ENCODE peak calls at places on chromosome 14, in nine cellular contexts. One of them, this sample, is unnamed.

GRCh38 chr14:55297611-55298323 is 26.5 kb downstream of the FBXO34 start:
- DNase-seq in IMR-90: no peak
- DNase-seq in lung: peak
- DNase-seq in keratinocyte: peak
- DNase-seq in AG09309: no peak
- DNase-seq in HFF-Myc: no peak
- DNase-seq in AG04449: no peak
- DNase-seq in suprapubic skin: no peak
- DNase-seq in astrocyte: no peak
- DNase-seq in this sample: no peak

GRCh38 chr14:92676448-92677086 is 71.9 kb downstream of the LGMN start:
- DNase-seq in AG04449: no peak
- DNase-seq in AG09309: no peak
- DNase-seq in IMR-90: no peak
- DNase-seq in keratinocyte: no peak
- DNase-seq in HFF-Myc: no peak
- DNase-seq in lung: no peak
- DNase-seq in suprapubic skin: no peak
- DNase-seq in astrocyte: no peak
- DNase-seq in this sample: no peak

GRCh38 chr14:92556255-92556741 is 42.7 kb downstream of the RIN3 start:
- DNase-seq in AG09309: no peak
- DNase-seq in IMR-90: peak
- DNase-seq in suprapubic skin: no peak
- DNase-seq in keratinocyte: no peak
- DNase-seq in astrocyte: no peak
- DNase-seq in AG04449: no peak
- DNase-seq in HFF-Myc: no peak
- DNase-seq in lung: no peak
- DNase-seq in this sample: no peak

GRCh38 chr14:88660056-88660455 is 97.2 kb downstream of the ZC3H14 start:
- DNase-seq in AG04449: no peak
- DNase-seq in IMR-90: peak
- DNase-seq in astrocyte: no peak
- DNase-seq in AG09309: peak
- DNase-seq in HFF-Myc: no peak
- DNase-seq in lung: no peak
- DNase-seq in keratinocyte: no peak
- DNase-seq in suprapubic skin: no peak
- DNase-seq in this sample: no peak

GRCh38 chr14:76313303-76313702 is 62.6 kb upstream of the ESRRB start:
- DNase-seq in astrocyte: no peak
- DNase-seq in AG09309: no peak
- DNase-seq in keratinocyte: no peak
- DNase-seq in lung: no peak
- DNase-seq in suprapubic skin: no peak
- DNase-seq in IMR-90: no peak
- DNase-seq in HFF-Myc: no peak
- DNase-seq in AG04449: no peak
- DNase-seq in this sample: no peak

GRCh38 chr14:37745657-37746056 is 150.2 kb downstream of the TTC6 start:
- DNase-seq in AG09309: no peak
- DNase-seq in lung: no peak
- DNase-seq in suprapubic skin: no peak
- DNase-seq in AG04449: no peak
- DNase-seq in HFF-Myc: no peak
- DNase-seq in keratinocyte: no peak
- DNase-seq in astrocyte: no peak
- DNase-seq in IMR-90: no peak
- DNase-seq in this sample: no peak

GRCh38 chr14:93369393-93370266 is 22.6 kb downstream of the COX8C start:
- DNase-seq in AG09309: no peak
- DNase-seq in keratinocyte: no peak
- DNase-seq in lung: no peak
- DNase-seq in astrocyte: no peak
- DNase-seq in suprapubic skin: no peak
- DNase-seq in HFF-Myc: no peak
- DNase-seq in IMR-90: no peak
- DNase-seq in AG04449: no peak
- DNase-seq in this sample: no peak

GRCh38 chr14:103257211-103257962 is 76.7 kb upstream of the EIF5 start:
- DNase-seq in astrocyte: peak
- DNase-seq in keratinocyte: peak
- DNase-seq in HFF-Myc: no peak
- DNase-seq in AG09309: no peak
- DNase-seq in lung: no peak
- DNase-seq in suprapubic skin: no peak
- DNase-seq in IMR-90: peak
- DNase-seq in AG04449: no peak
- DNase-seq in this sample: no peak

DNA sequence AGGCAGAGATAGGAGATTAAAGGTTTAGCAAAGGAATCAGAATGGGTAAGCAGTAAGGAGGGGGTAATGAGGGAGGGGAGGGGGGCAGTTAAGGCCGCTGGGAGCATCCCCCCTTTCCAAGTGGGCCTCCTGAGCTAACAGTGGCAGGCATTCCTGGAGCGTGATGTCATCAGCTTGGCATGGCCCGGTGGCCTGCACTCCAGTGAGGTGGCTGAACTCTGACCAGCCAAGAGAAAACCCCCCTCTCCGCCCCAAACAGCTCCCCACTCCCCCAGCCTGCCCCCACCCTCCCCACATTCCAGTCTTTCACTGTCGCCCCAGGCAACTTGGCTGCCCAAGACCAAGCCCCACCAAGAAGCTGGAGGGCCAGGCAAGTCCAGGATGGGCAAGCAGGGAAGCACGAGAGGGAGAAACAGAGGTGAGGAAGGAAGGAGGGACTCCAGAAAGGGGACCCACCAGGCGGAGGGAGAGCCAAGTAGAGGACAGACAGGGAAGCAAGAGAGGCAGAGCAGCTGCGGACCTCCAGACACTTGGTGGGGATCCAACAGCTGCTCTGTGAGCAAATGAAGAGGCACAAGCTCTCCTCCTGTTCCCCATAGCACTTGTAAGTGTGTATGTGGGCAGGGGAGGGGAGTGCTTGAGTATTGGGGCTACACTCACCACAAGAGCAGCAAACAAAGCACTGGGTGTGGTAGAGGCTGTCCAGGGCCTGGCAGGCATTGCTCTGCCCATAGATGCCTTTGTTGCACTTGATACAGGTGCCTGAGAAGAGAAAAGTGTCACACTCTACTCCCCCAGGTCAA is 4.5 kb downstream of the AJUBA start:
- DNase-seq in AG04449: peak
- DNase-seq in astrocyte: peak
- DNase-seq in IMR-90: peak
- DNase-seq in HFF-Myc: no peak
- DNase-seq in AG09309: no peak
- DNase-seq in lung: peak
- DNase-seq in suprapubic skin: no peak
- DNase-seq in keratinocyte: peak
- DNase-seq in this sample: peak
- H3K4me3 ChIP-seq in AG04449: peak
- H3K4me3 ChIP-seq in astrocyte: peak
- H3K4me3 ChIP-seq in IMR-90: peak
- H3K4me3 ChIP-seq in HFF-Myc: peak
- H3K4me3 ChIP-seq in AG09309: peak
- H3K4me3 ChIP-seq in lung: no peak
- H3K4me3 ChIP-seq in suprapubic skin: no peak
- H3K4me3 ChIP-seq in keratinocyte: peak
- H3K4me3 ChIP-seq in this sample: peak

DNA sequence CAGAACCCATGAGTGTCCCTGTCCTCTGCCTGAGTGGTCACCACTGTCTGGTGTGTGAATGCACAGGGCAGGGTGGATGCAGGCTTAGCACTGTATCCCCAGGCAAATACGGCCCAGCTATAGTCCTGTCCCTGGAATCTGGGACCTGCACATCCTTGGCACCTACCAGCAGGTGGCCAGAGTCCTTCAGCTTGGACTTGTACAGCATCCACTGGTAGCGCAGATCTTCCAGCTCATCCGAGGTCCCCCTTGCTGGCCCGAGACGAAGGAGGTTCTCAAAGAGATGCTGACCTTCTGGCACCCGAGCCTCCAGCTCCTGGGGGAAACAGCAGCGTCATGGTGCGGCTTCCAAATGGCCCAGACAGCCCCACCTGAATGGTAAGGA is 83.4 kb downstream of the SYNE3 start:
- DNase-seq in suprapubic skin: no peak
- DNase-seq in AG04449: no peak
- DNase-seq in lung: no peak
- DNase-seq in AG09309: no peak
- DNase-seq in astrocyte: no peak
- DNase-seq in IMR-90: no peak
- DNase-seq in HFF-Myc: no peak
- DNase-seq in keratinocyte: no peak
- DNase-seq in this sample: no peak
- TF ChIP-seq CTCF in suprapubic skin: no peak
- TF ChIP-seq CTCF in AG04449: no peak
- TF ChIP-seq CTCF in lung: no peak
- TF ChIP-seq CTCF in AG09309: no peak
- TF ChIP-seq CTCF in astrocyte: no peak
- TF ChIP-seq CTCF in IMR-90: no peak
- TF ChIP-seq CTCF in HFF-Myc: peak
- TF ChIP-seq CTCF in keratinocyte: no peak
- TF ChIP-seq CTCF in this sample: peak

GRCh38 chr14:106493962-106494823 is 967.8 kb downstream of the TMEM121 start:
- DNase-seq in lung: no peak
- DNase-seq in AG09309: no peak
- DNase-seq in suprapubic skin: no peak
- DNase-seq in keratinocyte: no peak
- DNase-seq in HFF-Myc: no peak
- DNase-seq in astrocyte: no peak
- DNase-seq in AG04449: no peak
- DNase-seq in IMR-90: no peak
- DNase-seq in this sample: no peak
- H3K4me3 ChIP-seq in lung: no peak
- H3K4me3 ChIP-seq in AG09309: no peak
- H3K4me3 ChIP-seq in suprapubic skin: no peak
- H3K4me3 ChIP-seq in keratinocyte: no peak
- H3K4me3 ChIP-seq in HFF-Myc: no peak
- H3K4me3 ChIP-seq in astrocyte: no peak
- H3K4me3 ChIP-seq in AG04449: no peak
- H3K4me3 ChIP-seq in IMR-90: no peak
- H3K4me3 ChIP-seq in this sample: no peak

GRCh38 chr14:63992858-63993257 is 140.1 kb downstream of the SYNE2 start:
- DNase-seq in astrocyte: no peak
- DNase-seq in AG09309: no peak
- DNase-seq in IMR-90: no peak
- DNase-seq in HFF-Myc: no peak
- DNase-seq in suprapubic skin: no peak
- DNase-seq in AG04449: no peak
- DNase-seq in keratinocyte: peak
- DNase-seq in lung: no peak
- DNase-seq in this sample: no peak

GRCh38 chr14:63996016-63996415 is 143.2 kb downstream of the SYNE2 start:
- DNase-seq in IMR-90: no peak
- DNase-seq in AG09309: no peak
- DNase-seq in keratinocyte: no peak
- DNase-seq in astrocyte: no peak
- DNase-seq in lung: no peak
- DNase-seq in HFF-Myc: no peak
- DNase-seq in AG04449: no peak
- DNase-seq in suprapubic skin: no peak
- DNase-seq in this sample: no peak

GRCh38 chr14:63995285-63995684 is 142.5 kb downstream of the SYNE2 start:
- DNase-seq in AG09309: no peak
- DNase-seq in IMR-90: no peak
- DNase-seq in keratinocyte: no peak
- DNase-seq in AG04449: no peak
- DNase-seq in suprapubic skin: no peak
- DNase-seq in lung: no peak
- DNase-seq in astrocyte: no peak
- DNase-seq in HFF-Myc: no peak
- DNase-seq in this sample: no peak

GRCh38 chr14:63991833-63992232 is 139.0 kb downstream of the SYNE2 start:
- DNase-seq in keratinocyte: no peak
- DNase-seq in AG09309: no peak
- DNase-seq in astrocyte: no peak
- DNase-seq in lung: no peak
- DNase-seq in suprapubic skin: no peak
- DNase-seq in HFF-Myc: no peak
- DNase-seq in IMR-90: no peak
- DNase-seq in AG04449: no peak
- DNase-seq in this sample: no peak

DNA sequence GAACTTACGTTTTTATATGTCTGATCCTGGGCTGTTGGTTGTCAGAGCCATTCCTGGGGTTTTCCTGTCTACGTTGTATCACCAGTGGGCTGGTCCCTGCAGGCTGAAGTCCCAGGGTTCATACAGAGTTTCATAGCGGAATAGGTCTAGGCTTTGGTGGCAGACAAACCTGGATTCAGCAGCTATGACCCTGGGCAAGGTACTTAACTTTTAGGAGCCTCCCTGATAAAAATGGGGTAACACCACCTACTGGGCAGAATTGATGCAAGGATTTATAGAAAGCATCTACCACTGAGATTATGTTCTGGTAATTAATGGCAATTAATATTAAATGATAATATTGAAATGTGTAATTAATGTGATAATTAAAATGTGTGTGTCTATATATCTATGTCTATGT is 141.2 kb downstream of the SYNE2 start:
- DNase-seq in keratinocyte: peak
- DNase-seq in HFF-Myc: no peak
- DNase-seq in suprapubic skin: no peak
- DNase-seq in AG09309: no peak
- DNase-seq in astrocyte: no peak
- DNase-seq in IMR-90: no peak
- DNase-seq in AG04449: no peak
- DNase-seq in lung: no peak
- DNase-seq in this sample: no peak
- TF ChIP-seq CTCF in keratinocyte: peak
- TF ChIP-seq CTCF in HFF-Myc: peak
- TF ChIP-seq CTCF in suprapubic skin: no peak
- TF ChIP-seq CTCF in AG09309: peak
- TF ChIP-seq CTCF in astrocyte: no peak
- TF ChIP-seq CTCF in IMR-90: no peak
- TF ChIP-seq CTCF in AG04449: no peak
- TF ChIP-seq CTCF in lung: no peak
- TF ChIP-seq CTCF in this sample: peak

This sample was measured in retinal pigment epithelial cell.